ENCODE peak calls at places on chromosomes 2 and 18, in five cellular contexts. One of them, this sample, is unnamed.

GRCh38 chr2:11014026-11014425 is 102.3 kb downstream of the KCNF1 start:
- DNase-seq in HCT116: no peak
- DNase-seq in AG04450: no peak
- DNase-seq in IMR-90: no peak
- DNase-seq in fibroblast of lung: no peak
- DNase-seq in this sample: no peak

GRCh38 chr2:61117534-61117933 is 44.5 kb upstream of the C2orf74 start:
- DNase-seq in AG04450: no peak
- DNase-seq in HCT116: no peak
- DNase-seq in IMR-90: peak
- DNase-seq in fibroblast of lung: peak
- DNase-seq in this sample: peak

GRCh38 chr2:138572318-138572717 is 70.7 kb downstream of the SPOPL start:
- DNase-seq in fibroblast of lung: peak
- DNase-seq in HCT116: no peak
- DNase-seq in AG04450: no peak
- DNase-seq in IMR-90: no peak
- DNase-seq in this sample: no peak

GRCh38 chr2:70785137-70785911 is 5.1 kb downstream of the FIGLA start:
- DNase-seq in fibroblast of lung: peak
- DNase-seq in IMR-90: no peak
- DNase-seq in HCT116: peak
- DNase-seq in AG04450: no peak
- DNase-seq in this sample: peak

GRCh38 chr18:52341617-52342381 is 1.8 kb downstream of the DCC start:
- DNase-seq in IMR-90: no peak
- DNase-seq in AG04450: no peak
- DNase-seq in HCT116: no peak
- DNase-seq in fibroblast of lung: peak
- DNase-seq in this sample: no peak

GRCh38 chr2:53600835-53601234 is 166.8 kb upstream of the CHAC2 start:
- DNase-seq in IMR-90: no peak
- DNase-seq in fibroblast of lung: no peak
- DNase-seq in AG04450: no peak
- DNase-seq in HCT116: no peak
- DNase-seq in this sample: peak

GRCh38 chr2:231684314-231685223 is 23.8 kb upstream of the PTMA start:
- DNase-seq in IMR-90: no peak
- DNase-seq in AG04450: no peak
- DNase-seq in fibroblast of lung: no peak
- DNase-seq in HCT116: no peak
- DNase-seq in this sample: no peak

GRCh38 chr18:27005589-27005988 is 140.1 kb upstream of the AQP4 start:
- DNase-seq in IMR-90: no peak
- DNase-seq in AG04450: no peak
- DNase-seq in fibroblast of lung: no peak
- DNase-seq in HCT116: peak
- DNase-seq in this sample: peak

GRCh38 chr2:64844087-64844486 is 145.1 kb upstream of the SLC1A4 start:
- DNase-seq in HCT116: no peak
- DNase-seq in IMR-90: no peak
- DNase-seq in AG04450: no peak
- DNase-seq in fibroblast of lung: no peak
- DNase-seq in this sample: no peak

GRCh38 chr2:193279361-193279760 is 1084.6 kb upstream of the TMEFF2 start:
- DNase-seq in AG04450: no peak
- DNase-seq in fibroblast of lung: no peak
- DNase-seq in HCT116: no peak
- DNase-seq in IMR-90: no peak
- DNase-seq in this sample: no peak

GRCh38 chr18:6886931-6887330 is 157.4 kb downstream of the ARHGAP28 start:
- DNase-seq in IMR-90: no peak
- DNase-seq in fibroblast of lung: no peak
- DNase-seq in HCT116: no peak
- DNase-seq in AG04450: no peak
- DNase-seq in this sample: no peak

GRCh38 chr2:202608142-202608852 is 26.5 kb upstream of the FAM117B start:
- DNase-seq in IMR-90: no peak
- DNase-seq in HCT116: no peak
- DNase-seq in fibroblast of lung: no peak
- DNase-seq in AG04450: no peak
- DNase-seq in this sample: no peak

GRCh38 chr2:96325038-96325883 is at the start of gene ITPRIPL1:
- DNase-seq in HCT116: no peak
- DNase-seq in AG04450: no peak
- DNase-seq in IMR-90: no peak
- DNase-seq in fibroblast of lung: no peak
- DNase-seq in this sample: peak

GRCh38 chr2:181715033-181715630 is 34.8 kb upstream of the NEUROD1 start:
- DNase-seq in IMR-90: peak
- DNase-seq in HCT116: peak
- DNase-seq in AG04450: peak
- DNase-seq in fibroblast of lung: peak
- DNase-seq in this sample: peak

GRCh38 chr18:9802175-9802747 is 83.5 kb upstream of the TXNDC2 start:
- DNase-seq in fibroblast of lung: no peak
- DNase-seq in HCT116: no peak
- DNase-seq in IMR-90: no peak
- DNase-seq in AG04450: no peak
- DNase-seq in this sample: no peak

GRCh38 chr18:24703316-24703715 is 242.9 kb downstream of the HRH4 start:
- DNase-seq in fibroblast of lung: no peak
- DNase-seq in IMR-90: no peak
- DNase-seq in HCT116: no peak
- DNase-seq in AG04450: no peak
- DNase-seq in this sample: no peak

GRCh38 chr2:170679607-170680079 is 35.5 kb upstream of the SP5 start:
- DNase-seq in fibroblast of lung: no peak
- DNase-seq in AG04450: no peak
- DNase-seq in HCT116: no peak
- DNase-seq in IMR-90: no peak
- DNase-seq in this sample: peak

GRCh38 chr2:70891572-70892356 is 43.9 kb upstream of the ATP6V1B1 start:
- DNase-seq in HCT116: no peak
- DNase-seq in fibroblast of lung: no peak
- DNase-seq in IMR-90: no peak
- DNase-seq in AG04450: no peak
- DNase-seq in this sample: no peak

GRCh38 chr2:102806250-102806837 is 44.5 kb downstream of the TMEM182 start:
- DNase-seq in AG04450: peak
- DNase-seq in HCT116: peak
- DNase-seq in fibroblast of lung: peak
- DNase-seq in IMR-90: peak
- DNase-seq in this sample: peak

GRCh38 chr18:939167-939566 is 34.5 kb downstream of the ADCYAP1 start:
- DNase-seq in HCT116: no peak
- DNase-seq in fibroblast of lung: no peak
- DNase-seq in AG04450: no peak
- DNase-seq in IMR-90: no peak
- DNase-seq in this sample: no peak

GRCh38 chr18:63869851-63870250 is 17.7 kb upstream of the SERPINB2 start:
- DNase-seq in fibroblast of lung: no peak
- DNase-seq in HCT116: no peak
- DNase-seq in AG04450: no peak
- DNase-seq in IMR-90: peak
- DNase-seq in this sample: peak

GRCh38 chr18:39555511-39555910 is 1989.9 kb upstream of the CELF4 start:
- DNase-seq in HCT116: no peak
- DNase-seq in fibroblast of lung: no peak
- DNase-seq in AG04450: no peak
- DNase-seq in IMR-90: no peak
- DNase-seq in this sample: peak

GRCh38 chr2:223032187-223033142 is 19.5 kb upstream of the KCNE4 start:
- DNase-seq in IMR-90: no peak
- DNase-seq in AG04450: no peak
- DNase-seq in HCT116: no peak
- DNase-seq in fibroblast of lung: peak
- DNase-seq in this sample: peak

GRCh38 chr2:160783481-160783880 is 289.9 kb upstream of the RBMS1 start:
- DNase-seq in fibroblast of lung: peak
- DNase-seq in IMR-90: peak
- DNase-seq in AG04450: no peak
- DNase-seq in HCT116: no peak
- DNase-seq in this sample: peak

DNA sequence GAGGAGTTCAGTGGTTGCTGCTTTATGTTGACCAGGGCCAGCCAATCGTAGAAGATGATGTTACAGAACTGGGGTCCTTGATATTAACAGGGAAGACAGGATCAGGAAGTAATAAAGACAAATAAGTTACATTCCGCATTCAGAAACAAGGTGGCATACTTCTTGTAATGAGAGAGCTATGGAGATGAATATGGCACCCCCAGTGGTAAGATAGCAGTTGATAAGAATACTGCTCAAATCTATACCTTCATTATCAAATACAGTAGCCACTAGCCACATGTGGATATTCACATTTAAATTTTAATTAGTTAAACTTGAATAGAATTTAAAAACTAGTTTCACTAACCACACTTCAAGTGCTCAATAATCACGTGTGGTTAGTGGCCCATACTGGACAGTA is 290.4 kb upstream of the RBMS1 start:
- DNase-seq in fibroblast of lung: no peak
- DNase-seq in HCT116: peak
- DNase-seq in IMR-90: no peak
- DNase-seq in AG04450: no peak
- DNase-seq in this sample: peak
- TF ChIP-seq CTCF in fibroblast of lung: peak
- TF ChIP-seq CTCF in HCT116: peak
- TF ChIP-seq CTCF in IMR-90: no peak
- TF ChIP-seq CTCF in AG04450: no peak
- TF ChIP-seq CTCF in this sample: peak

GRCh38 chr2:225293638-225294037 is 105.9 kb upstream of the NYAP2 start:
- DNase-seq in AG04450: no peak
- DNase-seq in IMR-90: no peak
- DNase-seq in fibroblast of lung: no peak
- DNase-seq in HCT116: no peak
- DNase-seq in this sample: no peak
- H3K4me3 ChIP-seq in AG04450: no peak
- H3K4me3 ChIP-seq in IMR-90: no peak
- H3K4me3 ChIP-seq in fibroblast of lung: no peak
- H3K4me3 ChIP-seq in HCT116: no peak
- H3K4me3 ChIP-seq in this sample: no peak

GRCh38 chr2:164911832-164912231 is 43.5 kb downstream of the SLC38A11 start:
- DNase-seq in IMR-90: no peak
- DNase-seq in AG04450: no peak
- DNase-seq in fibroblast of lung: no peak
- DNase-seq in HCT116: no peak
- DNase-seq in this sample: no peak

GRCh38 chr2:164917296-164917903 is 37.9 kb downstream of the SLC38A11 start:
- DNase-seq in IMR-90: peak
- DNase-seq in AG04450: no peak
- DNase-seq in fibroblast of lung: peak
- DNase-seq in HCT116: peak
- DNase-seq in this sample: peak

GRCh38 chr2:164910091-164910899 is 45.0 kb downstream of the SLC38A11 start:
- DNase-seq in HCT116: no peak
- DNase-seq in fibroblast of lung: peak
- DNase-seq in IMR-90: peak
- DNase-seq in AG04450: peak
- DNase-seq in this sample: peak

GRCh38 chr2:164913011-164913410 is 42.3 kb downstream of the SLC38A11 start:
- DNase-seq in AG04450: no peak
- DNase-seq in fibroblast of lung: no peak
- DNase-seq in IMR-90: no peak
- DNase-seq in HCT116: no peak
- DNase-seq in this sample: no peak

GRCh38 chr2:164913640-164914346 is 41.5 kb downstream of the SLC38A11 start:
- DNase-seq in fibroblast of lung: peak
- DNase-seq in HCT116: no peak
- DNase-seq in IMR-90: peak
- DNase-seq in AG04450: no peak
- DNase-seq in this sample: peak
- TF ChIP-seq CTCF in fibroblast of lung: peak
- TF ChIP-seq CTCF in HCT116: peak
- TF ChIP-seq CTCF in IMR-90: peak
- TF ChIP-seq CTCF in AG04450: peak
- TF ChIP-seq CTCF in this sample: peak

DNA sequence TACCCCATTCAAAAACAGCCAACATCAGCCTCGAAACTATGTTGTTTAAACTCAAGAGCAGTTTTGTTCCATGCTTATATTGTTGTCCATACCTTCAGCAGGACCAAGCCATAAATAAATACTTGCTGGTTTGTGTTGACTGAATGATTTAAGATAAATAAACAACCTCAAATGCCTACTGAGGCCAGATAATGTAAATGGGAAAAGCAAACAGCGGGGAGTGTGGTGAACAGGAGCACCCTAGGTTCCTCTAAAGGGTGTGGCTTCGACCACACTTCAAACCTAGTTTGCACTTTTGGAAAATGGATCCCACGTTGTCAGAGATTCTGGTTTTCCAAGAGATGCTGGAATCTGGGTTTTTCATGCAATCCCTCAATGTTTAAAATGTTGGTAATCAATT is 1.7 kb upstream of the PMAIP1 start:
- DNase-seq in fibroblast of lung: no peak
- DNase-seq in AG04450: no peak
- DNase-seq in IMR-90: no peak
- DNase-seq in HCT116: no peak
- DNase-seq in this sample: no peak
- H3K4me3 ChIP-seq in fibroblast of lung: no peak
- H3K4me3 ChIP-seq in AG04450: peak
- H3K4me3 ChIP-seq in IMR-90: no peak
- H3K4me3 ChIP-seq in HCT116: no peak
- H3K4me3 ChIP-seq in this sample: no peak

DNA sequence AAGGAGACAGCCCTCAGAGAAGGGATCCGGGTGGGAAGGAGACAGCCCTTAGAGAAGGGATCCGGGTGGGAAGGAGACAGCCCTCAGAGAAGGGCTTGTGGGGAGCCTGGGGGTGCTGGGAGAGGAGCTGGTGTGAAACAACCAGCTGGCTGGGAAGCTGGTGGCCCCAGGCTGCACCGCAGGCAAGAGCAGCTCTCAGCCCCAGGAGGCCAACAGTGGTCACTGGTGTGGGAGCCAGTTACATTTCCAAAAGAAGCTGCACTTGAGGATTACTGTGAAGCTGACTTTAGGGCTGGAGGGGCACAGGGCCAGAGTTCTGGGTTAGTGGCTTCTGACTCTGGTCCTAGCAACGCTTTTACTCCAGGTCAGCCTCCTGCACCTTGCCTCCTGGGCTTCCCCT is 3.3 kb downstream of the HES6 start:
- DNase-seq in IMR-90: no peak
- DNase-seq in HCT116: no peak
- DNase-seq in fibroblast of lung: no peak
- DNase-seq in AG04450: no peak
- DNase-seq in this sample: no peak
- TF ChIP-seq CTCF in IMR-90: no peak
- TF ChIP-seq CTCF in HCT116: no peak
- TF ChIP-seq CTCF in fibroblast of lung: no peak
- TF ChIP-seq CTCF in AG04450: no peak
- TF ChIP-seq CTCF in this sample: no peak